ENCODE peak calls at places on chromosomes 7 and 10, in nine cellular contexts. O is IMR-90, X is right atrium auricular region, M is NT2/D1, I is Panc1, Y is MM.1S, N is ovary, B is A549, E is neuronal stem cell. C is an unnamed sample.

GRCh38 chr10:79246606-79247275 is 100.5 kb upstream of the PPIF start:
- DNase-seq in O (no peak), X (peak), M (no peak), I (no peak), Y (no peak), N (peak), B (no peak), E (no peak), C (no peak)

GRCh38 chr10:29482591-29483421 is 152.0 kb downstream of the SVIL start:
- DNase-seq in O (peak), X (no peak), M (no peak), I (no peak), Y (no peak), N (no peak), B (no peak), E (no peak), C (no peak)

GRCh38 chr7:148964510-148965267 is 63.6 kb downstream of the PDIA4 start:
- DNase-seq in O (no peak), X (no peak), M (no peak), I (no peak), Y (no peak), N (no peak), B (peak), E (no peak), C (no peak)

GRCh38 chr10:129719415-129719739 is 244.7 kb downstream of the EBF3 start:
- DNase-seq in O (no peak), X (no peak), M (no peak), I (no peak), Y (no peak), N (no peak), B (no peak), E (no peak), C (no peak)

GRCh38 chr7:73980206-73980605 is 47.8 kb upstream of the ELN start:
- DNase-seq in O (no peak), X (no peak), M (no peak), I (no peak), Y (no peak), N (peak), B (no peak), E (no peak), C (no peak)

GRCh38 chr7:23377134-23377533 is 78.0 kb downstream of the MALSU1 start:
- DNase-seq in O (peak), X (no peak), M (no peak), I (peak), Y (no peak), N (no peak), B (no peak), E (no peak), C (no peak)

GRCh38 chr7:134067164-134067563 is 60.0 kb upstream of the LRGUK start:
- DNase-seq in O (no peak), X (no peak), M (no peak), I (no peak), Y (no peak), N (no peak), B (no peak), E (no peak), C (no peak)

GRCh38 chr10:34637419-34637911 is 177.6 kb downstream of the PARD3 start:
- DNase-seq in O (peak), X (no peak), M (peak), I (peak), Y (peak), N (peak), B (peak), E (peak), C (peak)

GRCh38 chr7:82559203-82559805 is 115.7 kb upstream of the CACNA2D1 start:
- DNase-seq in O (no peak), X (no peak), M (no peak), I (no peak), Y (peak), N (no peak), B (peak), E (peak), C (no peak)

GRCh38 chr7:139602143-139602722 is 78.7 kb downstream of the CLEC2L start:
- DNase-seq in O (peak), X (no peak), M (peak), I (no peak), Y (peak), N (no peak), B (peak), E (peak), C (peak)

GRCh38 chr7:2978403-2978802 is 65.3 kb downstream of the CARD11 start:
- DNase-seq in O (no peak), X (no peak), M (no peak), I (no peak), Y (peak), N (no peak), B (no peak), E (no peak), C (no peak)

GRCh38 chr10:20005638-20006037 is 189.4 kb downstream of the PLXDC2 start:
- DNase-seq in O (no peak), X (no peak), M (no peak), I (no peak), Y (no peak), N (no peak), B (no peak), E (no peak), C (no peak)

GRCh38 chr7:74197449-74198108 is 12.2 kb upstream of the LAT2 start:
- DNase-seq in O (no peak), X (no peak), M (no peak), I (no peak), Y (no peak), N (peak), B (no peak), E (no peak), C (no peak)

GRCh38 chr10:42951486-42952251 is 125.2 kb upstream of the RET start:
- DNase-seq in O (no peak), X (peak), M (no peak), I (no peak), Y (no peak), N (no peak), B (no peak), E (peak), C (no peak)

GRCh38 chr10:21528452-21529235 is 3.2 kb upstream of the SKIDA1 start:
- DNase-seq in O (no peak), X (no peak), M (no peak), I (no peak), Y (no peak), N (no peak), B (peak), E (no peak), C (no peak)
- H3K4me3 ChIP-seq in O (no peak), X (peak), M (peak), I (peak), Y (no peak), N (peak), B (peak), E (peak), C (no peak)

GRCh38 chr7:95632609-95633008 is 36.3 kb upstream of the PDK4 start:
- DNase-seq in O (peak), X (peak), M (no peak), I (no peak), Y (no peak), N (no peak), B (no peak), E (no peak), C (no peak)

GRCh38 chr7:95623788-95624187 is 27.5 kb upstream of the PDK4 start:
- DNase-seq in O (no peak), X (no peak), M (no peak), I (no peak), Y (no peak), N (no peak), B (peak), E (no peak), C (no peak)

GRCh38 chr7:95631545-95631944 is 35.2 kb upstream of the PDK4 start:
- DNase-seq in O (no peak), X (no peak), M (no peak), I (no peak), Y (no peak), N (no peak), B (no peak), E (no peak), C (no peak)

GRCh38 chr7:95630702-95631458 is 34.6 kb upstream of the PDK4 start:
- DNase-seq in O (no peak), X (no peak), M (no peak), I (no peak), Y (no peak), N (no peak), B (no peak), E (no peak), C (no peak)

DNA sequence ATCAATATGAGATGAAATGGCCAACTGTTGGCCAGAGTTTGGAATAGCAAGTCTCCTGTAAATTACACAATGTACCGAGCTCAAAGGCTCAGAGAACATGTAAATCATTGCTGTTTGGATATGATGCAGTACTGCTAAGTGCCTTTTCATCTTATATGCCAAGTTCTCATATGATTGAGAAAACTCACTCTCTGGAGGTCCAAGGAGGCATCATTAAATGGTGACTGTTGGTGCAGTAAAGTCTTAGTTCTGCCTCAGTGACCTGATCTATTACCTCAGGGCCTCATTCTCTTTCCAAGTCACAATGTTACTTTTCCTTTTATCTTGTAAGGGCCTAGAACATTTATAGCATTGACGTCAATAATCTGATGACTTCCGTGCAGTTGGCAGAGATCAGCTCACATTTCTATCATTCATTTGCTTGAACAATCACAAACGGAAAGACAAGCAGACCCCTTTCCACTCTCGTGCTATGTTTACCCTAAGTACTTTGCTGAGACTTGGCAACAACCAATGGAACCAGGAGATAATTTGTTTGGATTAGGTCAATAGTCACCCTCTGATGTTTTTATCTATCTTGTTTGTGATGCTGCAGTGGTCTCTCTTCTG is 32.6 kb upstream of the PDK4 start:
- DNase-seq in O (peak), X (no peak), M (no peak), I (no peak), Y (no peak), N (no peak), B (peak), E (no peak), C (no peak)
- H3K4me3 ChIP-seq in O (no peak), X (no peak), M (no peak), I (no peak), Y (no peak), N (no peak), B (no peak), E (no peak), C (no peak)

DNA sequence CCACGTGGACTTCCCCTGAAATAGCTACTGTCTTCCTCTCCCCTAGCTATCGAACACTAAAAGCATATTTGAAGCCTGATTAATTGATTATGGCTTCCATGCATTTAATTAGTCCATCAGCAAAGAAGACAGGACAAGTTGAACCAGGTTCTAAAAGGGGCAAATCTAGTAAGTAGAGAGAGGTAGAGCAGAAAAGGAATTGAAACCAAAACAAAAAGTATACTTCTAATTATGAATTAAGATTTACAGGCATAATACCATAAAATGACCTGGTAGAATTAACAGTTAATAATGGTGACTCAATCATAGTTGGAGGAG is 393 bp upstream of the DNAJC1 start:
- DNase-seq in O (no peak), X (no peak), M (no peak), I (no peak), Y (no peak), N (no peak), B (no peak), E (no peak), C (no peak)
- H3K4me3 ChIP-seq in O (peak), X (peak), M (no peak), I (peak), Y (peak), N (peak), B (peak), E (peak), C (peak)

GRCh38 chr10:22849077-22849810 is 78.6 kb upstream of the ARMC3 start:
- DNase-seq in O (no peak), X (peak), M (no peak), I (no peak), Y (no peak), N (peak), B (no peak), E (no peak), C (no peak)
- H3K4me3 ChIP-seq in O (peak), X (peak), M (no peak), I (no peak), Y (no peak), N (no peak), B (no peak), E (no peak), C (no peak)

DNA sequence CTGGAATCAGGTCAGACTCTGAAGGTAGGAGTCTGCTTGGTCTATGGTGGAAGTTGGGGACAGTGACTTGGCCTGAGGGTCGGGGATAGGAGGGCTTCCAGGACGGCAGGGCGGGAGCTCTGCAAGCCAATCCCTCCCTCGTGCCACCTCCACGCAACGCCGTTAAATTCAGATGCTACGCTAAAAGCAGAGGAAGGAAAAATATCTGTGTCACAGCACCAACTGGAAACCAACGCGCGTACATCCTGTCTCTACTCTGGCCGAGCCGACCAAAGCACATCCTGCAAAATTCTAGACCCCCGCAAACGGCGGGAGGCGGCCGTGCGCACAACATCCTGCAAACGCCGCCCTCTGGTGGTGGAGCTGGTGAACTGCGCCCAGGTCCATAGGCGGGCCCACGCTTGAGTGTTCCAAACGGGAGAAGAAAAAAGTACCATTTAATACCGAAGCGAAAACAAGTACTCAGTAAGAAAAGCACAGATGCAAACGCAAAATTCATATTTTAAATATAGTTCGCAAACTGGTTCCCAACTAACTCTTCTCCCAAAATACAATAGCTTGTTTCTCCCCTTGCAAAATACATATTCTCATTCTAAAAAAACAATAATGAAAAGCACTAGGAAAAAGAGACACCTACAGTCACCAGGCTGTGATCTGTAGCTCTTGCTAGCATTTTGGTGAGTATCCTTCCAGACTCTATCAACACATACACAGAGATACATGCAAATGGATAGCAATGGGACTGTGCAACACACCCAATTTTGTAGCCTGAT is 45.7 kb upstream of the HSPA12A start:
- DNase-seq in O (peak), X (peak), M (peak), I (no peak), Y (peak), N (peak), B (peak), E (peak), C (peak)
- H3K4me3 ChIP-seq in O (peak), X (no peak), M (no peak), I (peak), Y (peak), N (no peak), B (peak), E (no peak), C (peak)

DNA sequence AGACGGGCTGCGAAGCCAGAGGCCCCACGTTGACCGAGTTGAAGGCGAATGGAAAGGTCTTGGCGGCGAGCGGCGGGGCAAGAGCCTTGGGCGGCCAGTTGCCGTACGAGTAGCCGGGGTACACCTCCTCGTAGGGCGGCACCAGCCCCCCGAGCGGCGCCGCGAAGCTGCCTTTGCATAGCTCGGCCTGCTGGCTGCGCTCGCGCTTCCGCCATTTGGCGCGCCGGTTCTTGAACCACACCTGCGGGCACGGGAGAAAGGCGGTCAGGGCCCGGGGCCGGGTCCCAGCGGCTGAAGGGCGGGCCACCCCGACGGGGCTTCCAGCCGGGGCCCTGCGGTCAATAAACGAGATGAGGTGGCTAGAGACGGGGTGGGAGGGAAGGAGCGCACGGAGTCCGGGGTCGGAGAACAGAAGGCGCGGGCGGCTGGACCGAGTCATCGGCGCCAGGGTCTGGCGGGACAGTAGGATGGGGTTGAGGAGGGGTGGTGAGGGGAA is 4.8 kb downstream of the ELOVL3 start:
- DNase-seq in O (no peak), X (no peak), M (no peak), I (no peak), Y (peak), N (peak), B (peak), E (no peak), C (no peak)
- H3K4me3 ChIP-seq in O (peak), X (peak), M (peak), I (peak), Y (peak), N (peak), B (peak), E (peak), C (no peak)

GRCh38 chr10:11011436-11011835 is 6.2 kb upstream of the CELF2 start:
- DNase-seq in O (no peak), X (no peak), M (no peak), I (no peak), Y (no peak), N (no peak), B (no peak), E (no peak), C (no peak)

GRCh38 chr10:11012880-11013279 is 4.8 kb upstream of the CELF2 start:
- DNase-seq in O (no peak), X (no peak), M (no peak), I (no peak), Y (no peak), N (no peak), B (no peak), E (no peak), C (no peak)

GRCh38 chr10:11011966-11012365 is 5.7 kb upstream of the CELF2 start:
- DNase-seq in O (no peak), X (no peak), M (no peak), I (no peak), Y (no peak), N (no peak), B (no peak), E (no peak), C (no peak)

GRCh38 chr10:11010582-11010981 is 7.1 kb upstream of the CELF2 start:
- DNase-seq in O (no peak), X (no peak), M (no peak), I (no peak), Y (no peak), N (no peak), B (no peak), E (no peak), C (no peak)

DNA sequence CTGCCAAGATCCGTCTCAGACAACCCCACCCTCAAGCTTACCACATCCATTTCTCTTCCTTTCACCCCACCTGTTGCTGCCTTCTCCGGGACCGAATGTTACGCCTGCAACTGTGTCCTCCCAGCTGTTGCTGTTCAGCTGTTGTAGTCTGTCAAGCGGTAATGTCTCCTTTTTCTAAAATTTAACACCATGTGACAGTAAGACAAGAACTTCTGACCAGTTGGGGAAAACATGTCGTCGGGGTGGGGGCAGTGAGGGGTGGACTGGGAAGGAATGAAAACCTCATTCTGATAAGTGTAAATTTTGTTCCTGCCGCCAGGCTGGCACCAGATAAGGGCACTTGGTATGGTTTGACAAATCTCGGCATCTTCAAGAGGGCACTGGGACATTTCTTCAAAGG is 5.2 kb upstream of the CELF2 start:
- DNase-seq in O (no peak), X (no peak), M (no peak), I (no peak), Y (no peak), N (no peak), B (no peak), E (no peak), C (peak)
- H3K4me3 ChIP-seq in O (no peak), X (no peak), M (no peak), I (no peak), Y (no peak), N (no peak), B (no peak), E (no peak), C (no peak)